ENCODE peak calls at places on chromosomes 7 and 10, in six cellular contexts. H is mammary epithelial cell; I is Panc1; V is CD4-positive, CD25-positive, alpha-beta regulatory T cell; T is AG04450; R is DND-41. N is an unnamed sample.

GRCh38 chr10:31318382-31318853 is 598 bp upstream of the ZEB1 start:
- DNase-seq in H (peak; percentile 81), I (no peak), V (peak; percentile 78), T (no peak), R (peak; percentile 72), N (peak; percentile 73)

GRCh38 chr10:2592533-2592932 is 474.8 kb upstream of the PFKP start:
- DNase-seq in H (no peak), I (no peak), V (no peak), T (no peak), R (no peak), N (no peak)

GRCh38 chr7:73841689-73842247 is 548 bp downstream of the METTL27 start:
- DNase-seq in H (no peak), I (no peak), V (no peak), T (no peak), R (no peak), N (no peak)

GRCh38 chr10:86648706-86649426 is 5.5 kb upstream of the OPN4 start:
- DNase-seq in H (peak; percentile 80), I (no peak), V (no peak), T (peak; percentile 20), R (no peak), N (peak; percentile 63)

GRCh38 chr10:103125323-103126267 is 67.5 kb downstream of the NT5C2 start:
- DNase-seq in H (no peak), I (no peak), V (no peak), T (no peak), R (peak; percentile 22), N (peak; percentile 46)

GRCh38 chr7:155961241-155962190 is 149.3 kb upstream of the SHH start:
- DNase-seq in H (peak; percentile 84), I (no peak), V (no peak), T (no peak), R (no peak), N (no peak)

GRCh38 chr7:110373514-110374258 is 717.2 kb upstream of the LRRN3 start:
- DNase-seq in H (no peak), I (no peak), V (no peak), T (peak; percentile 39), R (no peak), N (peak; percentile 8)

GRCh38 chr10:22308390-22308789 is 7.8 kb upstream of the COMMD3 start:
- DNase-seq in H (peak; percentile 58), I (peak; percentile 89), V (peak; percentile 31), T (no peak), R (no peak), N (peak; percentile 33)

GRCh38 chr7:25926891-25927625 is 224.9 kb upstream of the NFE2L3 start:
- DNase-seq in H (no peak), I (no peak), V (no peak), T (no peak), R (no peak), N (no peak)

GRCh38 chr10:113880236-113880635 is 25.8 kb downstream of the NHLRC2 start:
- DNase-seq in H (peak; percentile 29), I (no peak), V (no peak), T (no peak), R (no peak), N (no peak)

GRCh38 chr7:140661124-140661523 is 11.6 kb upstream of the ADCK2 start:
- DNase-seq in H (no peak), I (no peak), V (no peak), T (no peak), R (no peak), N (no peak)

GRCh38 chr7:77537595-77538185 is 595 bp downstream of the PTPN12 start:
- DNase-seq in H (no peak), I (no peak), V (peak; percentile 41), T (no peak), R (peak; percentile 32), N (no peak)

GRCh38 chr7:2106920-2107319 is 125.8 kb downstream of the MAD1L1 start:
- DNase-seq in H (peak; percentile 93), I (no peak), V (no peak), T (no peak), R (no peak), N (no peak)

GRCh38 chr7:3194501-3195141 is 106.4 kb upstream of the SDK1 start:
- DNase-seq in H (peak; percentile 57), I (no peak), V (no peak), T (peak; percentile 78), R (no peak), N (peak; percentile 97)

GRCh38 chr10:10056958-10057357 is 960.7 kb upstream of the CELF2 start:
- DNase-seq in H (no peak), I (no peak), V (no peak), T (no peak), R (no peak), N (peak; percentile 25)

GRCh38 chr10:44982496-44982895 is 3.9 kb upstream of the DEPP1 start:
- DNase-seq in H (no peak), I (no peak), V (no peak), T (no peak), R (no peak), N (no peak)

GRCh38 chr10:25457552-25457951 is 282.8 kb downstream of the GPR158 start:
- DNase-seq in H (no peak), I (no peak), V (no peak), T (no peak), R (no peak), N (no peak)

GRCh38 chr7:47816647-47817046 is 131.6 kb downstream of the PKD1L1 start:
- DNase-seq in H (peak; percentile 39), I (no peak), V (no peak), T (no peak), R (no peak), N (peak; percentile 39)

GRCh38 chr10:132588301-132589013 is 50.9 kb downstream of the INPP5A start:
- DNase-seq in H (no peak), I (no peak), V (no peak), T (no peak), R (no peak), N (peak; percentile 68)

GRCh38 chr7:56092789-56093531 is at the start of gene PHKG1:
- DNase-seq in H (peak; percentile 42), I (no peak), V (no peak), T (peak; percentile 50), R (no peak), N (peak; percentile 29)

GRCh38 chr10:120897343-120897742 is 46.2 kb downstream of the WDR11 start:
- DNase-seq in H (peak; percentile 64), I (no peak), V (no peak), T (no peak), R (no peak), N (peak; percentile 30)

GRCh38 chr7:99029481-99030144 is 114.3 kb downstream of the SMURF1 start:
- DNase-seq in H (no peak), I (no peak), V (no peak), T (no peak), R (no peak), N (no peak)

GRCh38 chr7:45219801-45220200 is 62.2 kb downstream of the RAMP3 start:
- DNase-seq in H (no peak), I (no peak), V (no peak), T (no peak), R (no peak), N (no peak)

GRCh38 chr7:84194484-84195260 is at the start of gene SEMA3A:
- DNase-seq in H (peak; percentile 93), I (no peak), V (peak; percentile 14), T (peak; percentile 70), R (peak; percentile 31), N (peak; percentile 95)

GRCh38 chr10:90983940-90984549 is 63.2 kb upstream of the ANKRD1 start:
- DNase-seq in H (no peak), I (no peak), V (no peak), T (no peak), R (peak; percentile 88), N (no peak)

DNA sequence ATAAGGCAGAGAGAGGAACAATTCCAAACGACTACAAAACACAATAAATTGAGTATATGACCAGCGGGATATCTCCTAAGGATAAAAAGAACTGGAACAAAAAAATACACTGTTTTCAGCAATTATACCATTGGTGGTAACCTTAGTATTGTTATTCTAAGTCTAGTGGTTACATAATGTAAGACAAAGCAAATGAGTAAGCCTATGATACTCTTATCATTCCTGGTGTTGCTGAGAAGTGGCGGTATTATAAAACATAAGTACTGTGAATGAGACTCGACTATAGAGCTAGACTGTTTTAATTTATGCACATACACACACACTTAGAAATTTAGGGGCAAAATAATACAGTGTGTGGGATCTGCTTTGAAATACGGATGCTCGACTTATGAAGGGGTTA is 107.7 kb downstream of the NRBF2 start:
- DNase-seq in H (no peak), I (no peak), V (no peak), T (no peak), R (no peak), N (no peak)
- H3K27ac ChIP-seq in H (no peak overlapping the region), I (peak overlapping the region; percentile 19), V (peak overlapping the region; percentile 71), T (no peak overlapping the region), R (peak overlapping the region; percentile 7), N (no peak overlapping the region)

DNA sequence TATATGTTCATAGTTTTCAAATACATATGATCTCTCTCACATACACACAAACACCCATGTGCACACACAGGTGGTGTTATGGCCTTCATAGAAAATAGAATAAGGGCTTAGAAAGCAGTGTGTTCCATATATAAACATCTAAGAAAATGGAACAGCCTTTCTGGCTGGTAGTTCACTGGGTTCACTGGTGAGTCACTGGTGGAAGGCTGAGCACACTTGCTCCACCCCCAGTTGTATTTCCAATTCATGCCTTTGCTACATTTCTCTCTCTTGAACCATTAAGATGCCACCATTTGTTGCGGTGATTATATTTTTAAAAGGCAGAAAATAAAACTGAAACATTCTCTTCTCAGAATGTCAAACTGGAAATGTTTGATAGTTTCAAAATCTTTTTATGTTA is 252.1 kb downstream of the GLI3 start:
- DNase-seq in H (peak; percentile 42), I (no peak), V (no peak), T (no peak), R (no peak), N (peak; percentile 63)
- H3K27ac ChIP-seq in H (peak overlapping the region; percentile 23), I (no peak overlapping the region), V (no peak overlapping the region), T (no peak overlapping the region), R (no peak overlapping the region), N (no peak overlapping the region)

GRCh38 chr10:82932426-82932825 is 1057.4 kb downstream of the NRG3 start:
- DNase-seq in H (no peak), I (no peak), V (no peak), T (no peak), R (no peak), N (no peak)
- H3K27ac ChIP-seq in H (no peak overlapping the region), I (no peak overlapping the region), V (no peak overlapping the region), T (no peak overlapping the region), R (no peak overlapping the region), N (no peak overlapping the region)

GRCh38 chr10:50552308-50552707 is 71.4 kb downstream of the SGMS1 start:
- DNase-seq in H (no peak), I (no peak), V (no peak), T (peak; percentile 94), R (no peak), N (peak; percentile 77)

GRCh38 chr10:50550291-50550839 is 73.4 kb downstream of the SGMS1 start:
- DNase-seq in H (no peak), I (no peak), V (no peak), T (no peak), R (no peak), N (no peak)

GRCh38 chr10:50554381-50554994 is 69.3 kb downstream of the SGMS1 start:
- DNase-seq in H (no peak), I (no peak), V (no peak), T (no peak), R (no peak), N (no peak)

GRCh38 chr10:50552771-50553535 is 70.8 kb downstream of the SGMS1 start:
- DNase-seq in H (no peak), I (no peak), V (peak; percentile 57), T (no peak), R (no peak), N (peak; percentile 28)

DNA sequence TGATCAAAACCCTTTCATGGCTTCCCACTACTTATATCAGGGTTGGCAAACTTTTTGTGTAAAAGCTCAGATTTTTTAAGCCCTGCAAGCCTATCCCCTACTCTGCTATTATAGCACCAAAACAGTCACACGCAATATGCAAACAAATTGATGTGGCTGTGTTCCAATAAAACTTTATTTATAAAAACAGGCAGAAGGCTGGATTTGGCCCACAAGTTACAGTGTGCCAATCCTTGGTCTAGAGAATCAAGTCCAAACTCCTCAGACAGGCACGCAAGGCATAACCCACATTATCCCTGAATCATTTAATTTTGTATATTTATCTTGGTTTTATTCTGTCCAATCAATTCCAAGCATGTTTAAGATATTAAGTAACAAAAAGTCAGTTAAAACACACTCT is 71.9 kb downstream of the SGMS1 start:
- DNase-seq in H (no peak), I (no peak), V (no peak), T (no peak), R (no peak), N (no peak)
- H3K27ac ChIP-seq in H (no peak overlapping the region), I (no peak overlapping the region), V (peak overlapping the region; percentile 3), T (peak overlapping the region; percentile 73), R (no peak overlapping the region), N (no peak overlapping the region)